ENCODE peak calls at places on chromosomes 11 and 22, in eight cellular contexts. One of them, this sample, is unnamed.

GRCh38 chr11:106276859-106277436 is 199.5 kb downstream of the AASDHPPT start:
- DNase-seq in stimulated activated CD8-positive, alpha-beta memory T cell treated with anti-CD3 and anti-CD28 coated beads, Interleukin-15, amount 100 ng/mL, for 4 hours: no peak
- DNase-seq in stimulated activated naive B cell treated with anti-CD40 and anti-IgM and Interleukin-4, amounts not matched to agents 10 μg/mL and 1 μg/mL and 100 μg/mL, for 72 hours: no peak
- DNase-seq in activated T-cell treated with anti-CD3 and anti-CD28 coated beads for 24 hours: no peak
- DNase-seq in sciatic nerve: no peak
- DNase-seq in NCI-H1105 treated with DMSO at 0.1 percent for 48 hours: no peak
- DNase-seq in skeletal muscle cell: no peak
- DNase-seq in mammary epithelial cell: no peak
- DNase-seq in this sample: no peak

GRCh38 chr11:96228472-96228871 is 114.5 kb downstream of the MAML2 start:
- DNase-seq in mammary epithelial cell: peak; percentile 86
- DNase-seq in activated T-cell treated with anti-CD3 and anti-CD28 coated beads for 24 hours: no peak
- DNase-seq in sciatic nerve: peak; percentile 76
- DNase-seq in stimulated activated CD8-positive, alpha-beta memory T cell treated with anti-CD3 and anti-CD28 coated beads, Interleukin-15, amount 100 ng/mL, for 4 hours: no peak
- DNase-seq in skeletal muscle cell: peak; percentile 81
- DNase-seq in NCI-H1105 treated with DMSO at 0.1 percent for 48 hours: no peak
- DNase-seq in stimulated activated naive B cell treated with anti-CD40 and anti-IgM and Interleukin-4, amounts not matched to agents 10 μg/mL and 1 μg/mL and 100 μg/mL, for 72 hours: no peak
- DNase-seq in this sample: no peak

GRCh38 chr22:38775656-38776055 is 18.3 kb downstream of the DNAL4 start:
- DNase-seq in NCI-H1105 treated with DMSO at 0.1 percent for 48 hours: no peak
- DNase-seq in mammary epithelial cell: no peak
- DNase-seq in sciatic nerve: no peak
- DNase-seq in stimulated activated naive B cell treated with anti-CD40 and anti-IgM and Interleukin-4, amounts not matched to agents 10 μg/mL and 1 μg/mL and 100 μg/mL, for 72 hours: no peak
- DNase-seq in stimulated activated CD8-positive, alpha-beta memory T cell treated with anti-CD3 and anti-CD28 coated beads, Interleukin-15, amount 100 ng/mL, for 4 hours: no peak
- DNase-seq in skeletal muscle cell: no peak
- DNase-seq in activated T-cell treated with anti-CD3 and anti-CD28 coated beads for 24 hours: no peak
- DNase-seq in this sample: no peak

GRCh38 chr11:43708776-43709175 is 28.2 kb downstream of the HSD17B12 start:
- DNase-seq in mammary epithelial cell: no peak
- DNase-seq in stimulated activated CD8-positive, alpha-beta memory T cell treated with anti-CD3 and anti-CD28 coated beads, Interleukin-15, amount 100 ng/mL, for 4 hours: no peak
- DNase-seq in NCI-H1105 treated with DMSO at 0.1 percent for 48 hours: no peak
- DNase-seq in sciatic nerve: no peak
- DNase-seq in activated T-cell treated with anti-CD3 and anti-CD28 coated beads for 24 hours: no peak
- DNase-seq in skeletal muscle cell: no peak
- DNase-seq in stimulated activated naive B cell treated with anti-CD40 and anti-IgM and Interleukin-4, amounts not matched to agents 10 μg/mL and 1 μg/mL and 100 μg/mL, for 72 hours: no peak
- DNase-seq in this sample: no peak

GRCh38 chr11:2888266-2888968 is 2.8 kb upstream of the CDKN1C start:
- DNase-seq in NCI-H1105 treated with DMSO at 0.1 percent for 48 hours: peak; percentile 80
- DNase-seq in sciatic nerve: peak; percentile 98
- DNase-seq in mammary epithelial cell: peak; percentile 69
- DNase-seq in stimulated activated CD8-positive, alpha-beta memory T cell treated with anti-CD3 and anti-CD28 coated beads, Interleukin-15, amount 100 ng/mL, for 4 hours: peak; percentile 67
- DNase-seq in stimulated activated naive B cell treated with anti-CD40 and anti-IgM and Interleukin-4, amounts not matched to agents 10 μg/mL and 1 μg/mL and 100 μg/mL, for 72 hours: peak; percentile 72
- DNase-seq in skeletal muscle cell: peak; percentile 49
- DNase-seq in activated T-cell treated with anti-CD3 and anti-CD28 coated beads for 24 hours: peak; percentile 80
- DNase-seq in this sample: peak; percentile 30

GRCh38 chr11:122028561-122028960 is 87.5 kb downstream of the BLID start:
- DNase-seq in skeletal muscle cell: no peak
- DNase-seq in stimulated activated CD8-positive, alpha-beta memory T cell treated with anti-CD3 and anti-CD28 coated beads, Interleukin-15, amount 100 ng/mL, for 4 hours: no peak
- DNase-seq in activated T-cell treated with anti-CD3 and anti-CD28 coated beads for 24 hours: no peak
- DNase-seq in mammary epithelial cell: no peak
- DNase-seq in NCI-H1105 treated with DMSO at 0.1 percent for 48 hours: no peak
- DNase-seq in sciatic nerve: no peak
- DNase-seq in stimulated activated naive B cell treated with anti-CD40 and anti-IgM and Interleukin-4, amounts not matched to agents 10 μg/mL and 1 μg/mL and 100 μg/mL, for 72 hours: no peak
- DNase-seq in this sample: no peak

GRCh38 chr22:47193606-47194316 is 431.3 kb downstream of the TBC1D22A start:
- DNase-seq in stimulated activated naive B cell treated with anti-CD40 and anti-IgM and Interleukin-4, amounts not matched to agents 10 μg/mL and 1 μg/mL and 100 μg/mL, for 72 hours: no peak
- DNase-seq in NCI-H1105 treated with DMSO at 0.1 percent for 48 hours: no peak
- DNase-seq in sciatic nerve: peak; percentile 52
- DNase-seq in activated T-cell treated with anti-CD3 and anti-CD28 coated beads for 24 hours: no peak
- DNase-seq in mammary epithelial cell: no peak
- DNase-seq in stimulated activated CD8-positive, alpha-beta memory T cell treated with anti-CD3 and anti-CD28 coated beads, Interleukin-15, amount 100 ng/mL, for 4 hours: no peak
- DNase-seq in skeletal muscle cell: no peak
- DNase-seq in this sample: no peak

GRCh38 chr11:75786101-75786736 is 17.6 kb downstream of the DGAT2 start:
- DNase-seq in NCI-H1105 treated with DMSO at 0.1 percent for 48 hours: no peak
- DNase-seq in stimulated activated naive B cell treated with anti-CD40 and anti-IgM and Interleukin-4, amounts not matched to agents 10 μg/mL and 1 μg/mL and 100 μg/mL, for 72 hours: no peak
- DNase-seq in mammary epithelial cell: no peak
- DNase-seq in sciatic nerve: no peak
- DNase-seq in skeletal muscle cell: no peak
- DNase-seq in stimulated activated CD8-positive, alpha-beta memory T cell treated with anti-CD3 and anti-CD28 coated beads, Interleukin-15, amount 100 ng/mL, for 4 hours: no peak
- DNase-seq in activated T-cell treated with anti-CD3 and anti-CD28 coated beads for 24 hours: no peak
- DNase-seq in this sample: no peak

GRCh38 chr11:2991477-2992233 is 474 bp downstream of the NAP1L4 start:
- DNase-seq in skeletal muscle cell: no peak
- DNase-seq in stimulated activated CD8-positive, alpha-beta memory T cell treated with anti-CD3 and anti-CD28 coated beads, Interleukin-15, amount 100 ng/mL, for 4 hours: peak; percentile 29
- DNase-seq in activated T-cell treated with anti-CD3 and anti-CD28 coated beads for 24 hours: no peak
- DNase-seq in mammary epithelial cell: peak; percentile 60
- DNase-seq in NCI-H1105 treated with DMSO at 0.1 percent for 48 hours: peak; percentile 38
- DNase-seq in stimulated activated naive B cell treated with anti-CD40 and anti-IgM and Interleukin-4, amounts not matched to agents 10 μg/mL and 1 μg/mL and 100 μg/mL, for 72 hours: no peak
- DNase-seq in sciatic nerve: peak; percentile 74
- DNase-seq in this sample: no peak

GRCh38 chr11:1557904-1558831 is 13.9 kb downstream of the DUSP8 start:
- DNase-seq in skeletal muscle cell: peak; percentile 32
- DNase-seq in stimulated activated CD8-positive, alpha-beta memory T cell treated with anti-CD3 and anti-CD28 coated beads, Interleukin-15, amount 100 ng/mL, for 4 hours: no peak
- DNase-seq in sciatic nerve: peak; percentile 84
- DNase-seq in stimulated activated naive B cell treated with anti-CD40 and anti-IgM and Interleukin-4, amounts not matched to agents 10 μg/mL and 1 μg/mL and 100 μg/mL, for 72 hours: no peak
- DNase-seq in mammary epithelial cell: no peak
- DNase-seq in NCI-H1105 treated with DMSO at 0.1 percent for 48 hours: no peak
- DNase-seq in activated T-cell treated with anti-CD3 and anti-CD28 coated beads for 24 hours: no peak
- DNase-seq in this sample: no peak

GRCh38 chr22:45163074-45163416 is 680 bp upstream of the NUP50 start:
- DNase-seq in skeletal muscle cell: no peak
- DNase-seq in NCI-H1105 treated with DMSO at 0.1 percent for 48 hours: peak; percentile 35
- DNase-seq in stimulated activated naive B cell treated with anti-CD40 and anti-IgM and Interleukin-4, amounts not matched to agents 10 μg/mL and 1 μg/mL and 100 μg/mL, for 72 hours: no peak
- DNase-seq in mammary epithelial cell: peak; percentile 50
- DNase-seq in stimulated activated CD8-positive, alpha-beta memory T cell treated with anti-CD3 and anti-CD28 coated beads, Interleukin-15, amount 100 ng/mL, for 4 hours: no peak
- DNase-seq in activated T-cell treated with anti-CD3 and anti-CD28 coated beads for 24 hours: no peak
- DNase-seq in sciatic nerve: no peak
- DNase-seq in this sample: no peak

GRCh38 chr22:26893034-26893710 is 235.8 kb downstream of the MIAT start:
- DNase-seq in mammary epithelial cell: no peak
- DNase-seq in stimulated activated naive B cell treated with anti-CD40 and anti-IgM and Interleukin-4, amounts not matched to agents 10 μg/mL and 1 μg/mL and 100 μg/mL, for 72 hours: no peak
- DNase-seq in stimulated activated CD8-positive, alpha-beta memory T cell treated with anti-CD3 and anti-CD28 coated beads, Interleukin-15, amount 100 ng/mL, for 4 hours: no peak
- DNase-seq in NCI-H1105 treated with DMSO at 0.1 percent for 48 hours: peak; percentile 97
- DNase-seq in skeletal muscle cell: no peak
- DNase-seq in activated T-cell treated with anti-CD3 and anti-CD28 coated beads for 24 hours: no peak
- DNase-seq in sciatic nerve: no peak
- DNase-seq in this sample: peak; percentile 67

GRCh38 chr11:109432105-109432504 is 10.1 kb downstream of the C11orf87 start:
- DNase-seq in mammary epithelial cell: no peak
- DNase-seq in stimulated activated naive B cell treated with anti-CD40 and anti-IgM and Interleukin-4, amounts not matched to agents 10 μg/mL and 1 μg/mL and 100 μg/mL, for 72 hours: no peak
- DNase-seq in activated T-cell treated with anti-CD3 and anti-CD28 coated beads for 24 hours: no peak
- DNase-seq in skeletal muscle cell: no peak
- DNase-seq in NCI-H1105 treated with DMSO at 0.1 percent for 48 hours: no peak
- DNase-seq in sciatic nerve: no peak
- DNase-seq in stimulated activated CD8-positive, alpha-beta memory T cell treated with anti-CD3 and anti-CD28 coated beads, Interleukin-15, amount 100 ng/mL, for 4 hours: no peak
- DNase-seq in this sample: no peak

GRCh38 chr11:62539238-62539925 is 7.2 kb downstream of the AHNAK start:
- DNase-seq in sciatic nerve: peak; percentile 82
- DNase-seq in stimulated activated CD8-positive, alpha-beta memory T cell treated with anti-CD3 and anti-CD28 coated beads, Interleukin-15, amount 100 ng/mL, for 4 hours: no peak
- DNase-seq in NCI-H1105 treated with DMSO at 0.1 percent for 48 hours: peak; percentile 30
- DNase-seq in skeletal muscle cell: peak; percentile 82
- DNase-seq in activated T-cell treated with anti-CD3 and anti-CD28 coated beads for 24 hours: no peak
- DNase-seq in stimulated activated naive B cell treated with anti-CD40 and anti-IgM and Interleukin-4, amounts not matched to agents 10 μg/mL and 1 μg/mL and 100 μg/mL, for 72 hours: no peak
- DNase-seq in mammary epithelial cell: peak; percentile 86
- DNase-seq in this sample: no peak

GRCh38 chr11:123473941-123474668 is 44.0 kb downstream of the GRAMD1B start:
- DNase-seq in mammary epithelial cell: peak; percentile 32
- DNase-seq in activated T-cell treated with anti-CD3 and anti-CD28 coated beads for 24 hours: no peak
- DNase-seq in skeletal muscle cell: peak; percentile 80
- DNase-seq in sciatic nerve: no peak
- DNase-seq in stimulated activated naive B cell treated with anti-CD40 and anti-IgM and Interleukin-4, amounts not matched to agents 10 μg/mL and 1 μg/mL and 100 μg/mL, for 72 hours: no peak
- DNase-seq in stimulated activated CD8-positive, alpha-beta memory T cell treated with anti-CD3 and anti-CD28 coated beads, Interleukin-15, amount 100 ng/mL, for 4 hours: no peak
- DNase-seq in NCI-H1105 treated with DMSO at 0.1 percent for 48 hours: no peak
- DNase-seq in this sample: no peak

GRCh38 chr22:45127866-45128265 is 35.9 kb upstream of the NUP50 start:
- DNase-seq in skeletal muscle cell: no peak
- DNase-seq in NCI-H1105 treated with DMSO at 0.1 percent for 48 hours: no peak
- DNase-seq in activated T-cell treated with anti-CD3 and anti-CD28 coated beads for 24 hours: no peak
- DNase-seq in sciatic nerve: no peak
- DNase-seq in stimulated activated naive B cell treated with anti-CD40 and anti-IgM and Interleukin-4, amounts not matched to agents 10 μg/mL and 1 μg/mL and 100 μg/mL, for 72 hours: no peak
- DNase-seq in stimulated activated CD8-positive, alpha-beta memory T cell treated with anti-CD3 and anti-CD28 coated beads, Interleukin-15, amount 100 ng/mL, for 4 hours: no peak
- DNase-seq in mammary epithelial cell: peak; percentile 36
- DNase-seq in this sample: no peak

GRCh38 chr11:124194696-124195418 is 11.7 kb downstream of the OR10D3 start:
- DNase-seq in stimulated activated naive B cell treated with anti-CD40 and anti-IgM and Interleukin-4, amounts not matched to agents 10 μg/mL and 1 μg/mL and 100 μg/mL, for 72 hours: peak; percentile 6
- DNase-seq in sciatic nerve: no peak
- DNase-seq in mammary epithelial cell: peak; percentile 48
- DNase-seq in skeletal muscle cell: peak; percentile 11
- DNase-seq in NCI-H1105 treated with DMSO at 0.1 percent for 48 hours: peak; percentile 71
- DNase-seq in stimulated activated CD8-positive, alpha-beta memory T cell treated with anti-CD3 and anti-CD28 coated beads, Interleukin-15, amount 100 ng/mL, for 4 hours: no peak
- DNase-seq in activated T-cell treated with anti-CD3 and anti-CD28 coated beads for 24 hours: peak; percentile 30
- DNase-seq in this sample: peak; percentile 6

GRCh38 chr22:49704345-49705215 is 123.1 kb downstream of the BRD1 start:
- DNase-seq in NCI-H1105 treated with DMSO at 0.1 percent for 48 hours: no peak
- DNase-seq in sciatic nerve: peak; percentile 43
- DNase-seq in mammary epithelial cell: no peak
- DNase-seq in stimulated activated naive B cell treated with anti-CD40 and anti-IgM and Interleukin-4, amounts not matched to agents 10 μg/mL and 1 μg/mL and 100 μg/mL, for 72 hours: no peak
- DNase-seq in activated T-cell treated with anti-CD3 and anti-CD28 coated beads for 24 hours: no peak
- DNase-seq in stimulated activated CD8-positive, alpha-beta memory T cell treated with anti-CD3 and anti-CD28 coated beads, Interleukin-15, amount 100 ng/mL, for 4 hours: no peak
- DNase-seq in skeletal muscle cell: no peak
- DNase-seq in this sample: no peak

GRCh38 chr11:72274435-72274834 is 30.5 kb upstream of the PHOX2A start:
- DNase-seq in NCI-H1105 treated with DMSO at 0.1 percent for 48 hours: no peak
- DNase-seq in sciatic nerve: no peak
- DNase-seq in stimulated activated CD8-positive, alpha-beta memory T cell treated with anti-CD3 and anti-CD28 coated beads, Interleukin-15, amount 100 ng/mL, for 4 hours: no peak
- DNase-seq in activated T-cell treated with anti-CD3 and anti-CD28 coated beads for 24 hours: no peak
- DNase-seq in stimulated activated naive B cell treated with anti-CD40 and anti-IgM and Interleukin-4, amounts not matched to agents 10 μg/mL and 1 μg/mL and 100 μg/mL, for 72 hours: no peak
- DNase-seq in skeletal muscle cell: peak; percentile 6
- DNase-seq in mammary epithelial cell: no peak
- DNase-seq in this sample: no peak